ENCODE peak calls at places on chromosomes 7 and 10, in seven cellular contexts. F is stimulated activated naive CD8-positive, alpha-beta T cell treated with anti-CD3 and anti-CD28 coated beads, Interleukin-15, amount 100 ng/mL, for 72 hours; U is lung; G is astrocyte of the spinal cord; B is psoas muscle; Z is heart right ventricle; V is adrenal gland. W is an unnamed sample.

GRCh38 chr7:7948233-7948632 is 20.4 kb upstream of the GLCCI1 start:
- DNase-seq in F (no peak), U (no peak), G (no peak), B (no peak), Z (no peak), V (no peak), W (no peak)

GRCh38 chr7:43906327-43907010 is at the start of gene URGCP:
- DNase-seq in F (peak; percentile 55), U (peak; percentile 39), G (peak; percentile 15), B (peak; percentile 59), Z (peak; percentile 44), V (peak; percentile 49), W (no peak)

GRCh38 chr10:122173766-122174435 is 97.2 kb upstream of the BTBD16 start:
- DNase-seq in F (no peak), U (no peak), G (no peak), B (no peak), Z (no peak), V (no peak), W (no peak)

GRCh38 chr10:118042827-118043242 is 3.9 kb downstream of the RAB11FIP2 start:
- DNase-seq in F (no peak), U (no peak), G (peak; percentile 11), B (no peak), Z (no peak), V (no peak), W (no peak)

GRCh38 chr10:63573068-63573697 is 52.0 kb downstream of the REEP3 start:
- DNase-seq in F (no peak), U (no peak), G (peak; percentile 87), B (no peak), Z (no peak), V (no peak), W (no peak)

GRCh38 chr10:84237199-84238051 is 3.9 kb downstream of the LRIT1 start:
- DNase-seq in F (no peak), U (no peak), G (no peak), B (no peak), Z (peak; percentile 23), V (no peak), W (no peak)

GRCh38 chr7:135886334-135887132 is 90.6 kb downstream of the MTPN start:
- DNase-seq in F (no peak), U (no peak), G (no peak), B (no peak), Z (no peak), V (no peak), W (no peak)

GRCh38 chr7:130912910-130913720 is 179.1 kb upstream of the KLF14 start:
- DNase-seq in F (peak; percentile 93), U (peak; percentile 70), G (peak; percentile 99), B (peak; percentile 82), Z (peak; percentile 67), V (peak; percentile 81), W (no peak)

GRCh38 chr10:2985729-2986232 is 81.6 kb upstream of the PFKP start:
- DNase-seq in F (no peak), U (peak; percentile 66), G (peak; percentile 29), B (no peak), Z (no peak), V (no peak), W (no peak)

GRCh38 chr7:23284861-23285260 is 14.3 kb upstream of the MALSU1 start:
- DNase-seq in F (no peak), U (no peak), G (no peak), B (no peak), Z (no peak), V (no peak), W (no peak)

GRCh38 chr7:138797715-138798320 is at the start of the genes ATP6V0A4 and TMEM213:
- DNase-seq in F (no peak), U (peak; percentile 44), G (no peak), B (no peak), Z (no peak), V (no peak), W (no peak)

GRCh38 chr7:157897686-157898085 is 560.9 kb downstream of the DNAJB6 start:
- DNase-seq in F (no peak), U (no peak), G (no peak), B (no peak), Z (no peak), V (no peak), W (no peak)

GRCh38 chr10:27844223-27844622 is 98.6 kb upstream of the MKX start:
- DNase-seq in F (no peak), U (no peak), G (no peak), B (no peak), Z (no peak), V (no peak), W (no peak)

GRCh38 chr7:75727881-75728592 is 10.7 kb downstream of the HIP1 start:
- DNase-seq in F (peak; percentile 35), U (peak; percentile 93), G (peak; percentile 78), B (peak; percentile 25), Z (no peak), V (no peak), W (no peak)

GRCh38 chr7:91789558-91789957 is 90.9 kb downstream of the MTERF1 start:
- DNase-seq in F (no peak), U (no peak), G (no peak), B (no peak), Z (no peak), V (no peak), W (no peak)